ENCODE peak calls at places on chromosomes 5 and 9, in seven cellular contexts. U is heart left ventricle; V is activated T-cell treated with anti-CD3 and anti-CD28 coated beads, Interleukin-2, amount 50 U/mL, for 48 hours; P is stimulated activated CD8-positive, alpha-beta memory T cell treated with anti-CD3 and anti-CD28 coated beads, Interleukin-15, amount 100 ng/mL, for 1 hour; D is NCI-H2171 treated with DMSO at 0.1 percent for 48 hours; X is HTR-8/SVneo; N is AG08395. E is an unnamed sample.

GRCh38 chr5:6475626-6476312 is 27.1 kb downstream of the UBE2QL1 start:
- DNase-seq in U (no peak), V (no peak), P (no peak), D (no peak), X (no peak), N (no peak), E (no peak)

GRCh38 chr5:38888023-38888422 is 42.2 kb downstream of the OSMR start:
- DNase-seq in U (no peak), V (no peak), P (no peak), D (no peak), X (no peak), N (no peak), E (no peak)

GRCh38 chr5:76443399-76443798 is 40.3 kb downstream of the IQGAP2 start:
- DNase-seq in U (no peak), V (no peak), P (no peak), D (no peak), X (no peak), N (no peak), E (no peak)

GRCh38 chr5:72355706-72356299 is 35.6 kb downstream of the PTCD2 start:
- DNase-seq in U (no peak), V (no peak), P (no peak), D (peak), X (peak), N (peak), E (no peak)

GRCh38 chr9:89802809-89803355 is 198.1 kb downstream of the GADD45G start:
- DNase-seq in U (peak), V (no peak), P (no peak), D (peak), X (no peak), N (no peak), E (no peak)

GRCh38 chr9:87799503-87799902 is 73.6 kb downstream of the CTSL start:
- DNase-seq in U (no peak), V (no peak), P (no peak), D (no peak), X (no peak), N (no peak), E (no peak)

GRCh38 chr9:22159590-22159989 is 150.5 kb upstream of the CDKN2B start:
- DNase-seq in U (no peak), V (no peak), P (no peak), D (no peak), X (no peak), N (no peak), E (no peak)

GRCh38 chr9:5783982-5784381 is 48.9 kb downstream of the ERMP1 start:
- DNase-seq in U (no peak), V (no peak), P (no peak), D (no peak), X (no peak), N (no peak), E (no peak)

GRCh38 chr5:171342362-171343111 is 33.5 kb downstream of the TLX3 start:
- DNase-seq in U (no peak), V (no peak), P (no peak), D (peak), X (peak), N (peak), E (no peak)

GRCh38 chr9:557601-558201 is 283.8 kb upstream of the DMRT1 start:
- DNase-seq in U (no peak), V (no peak), P (no peak), D (no peak), X (no peak), N (no peak), E (no peak)

GRCh38 chr5:174410716-174411512 is 313.5 kb upstream of the MSX2 start:
- DNase-seq in U (no peak), V (no peak), P (no peak), D (no peak), X (no peak), N (no peak), E (no peak)

GRCh38 chr9:113578877-113579269 is 115.3 kb downstream of the RGS3 start:
- DNase-seq in U (peak), V (peak), P (peak), D (no peak), X (peak), N (peak), E (peak)

GRCh38 chr9:120386390-120387131 is 193.4 kb downstream of the CDK5RAP2 start:
- DNase-seq in U (no peak), V (no peak), P (no peak), D (peak), X (no peak), N (no peak), E (no peak)

E was measured in activated CD8-positive, alpha-beta memory T cell treated with anti-CD3 and anti-CD28 coated beads for 24 hours.